ENCODE peak calls at places on chromosome 13, in four cellular contexts. O is GF-D8, H is thoracic aorta, T is HT1080. S is an unnamed sample.
A peak's percentile ranks its signal among the peaks of the same experiment; 100 is the strongest.

GRCh38 chr13:98796191-98796590 is 43.7 kb upstream of the SLC15A1 start:
- DNase-seq in O (no peak), H (no peak), T (no peak), S (no peak)

GRCh38 chr13:27170521-27171243 is 929 bp downstream of the USP12 start:
- DNase-seq in O (no peak), H (no peak), T (peak; percentile 49), S (no peak)

GRCh38 chr13:75458696-75459422 is 23.1 kb downstream of the TBC1D4 start:
- DNase-seq in O (no peak), H (no peak), T (no peak), S (peak; percentile 48)

GRCh38 chr13:32147193-32147592 is 115.6 kb downstream of the FRY start:
- DNase-seq in O (no peak), H (no peak), T (no peak), S (no peak)

GRCh38 chr13:109652536-109652935 is 133.8 kb downstream of the IRS2 start:
- DNase-seq in O (no peak), H (no peak), T (peak; percentile 64), S (peak; percentile 32)

GRCh38 chr13:74205313-74205690 is 71.1 kb upstream of the KLF12 start:
- DNase-seq in O (no peak), H (no peak), T (no peak), S (peak; percentile 45)

GRCh38 chr13:40318366-40318765 is 348.1 kb downstream of the FOXO1 start:
- DNase-seq in O (no peak), H (no peak), T (no peak), S (no peak)

GRCh38 chr13:64912141-64912540 is 2318.0 kb downstream of the PCDH9 start:
- DNase-seq in O (no peak), H (no peak), T (peak; percentile 81), S (peak; percentile 67)

GRCh38 chr13:75437582-75438318 is 44.2 kb downstream of the TBC1D4 start:
- DNase-seq in O (no peak), H (no peak), T (no peak), S (no peak)

GRCh38 chr13:77979721-77980377 is 61.2 kb upstream of the EDNRB start:
- DNase-seq in O (no peak), H (no peak), T (no peak), S (no peak)

GRCh38 chr13:71464673-71465072 is 402.3 kb downstream of the DACH1 start:
- DNase-seq in O (no peak), H (no peak), T (no peak), S (no peak)

GRCh38 chr13:34340534-34340933 is 522.6 kb downstream of the RFC3 start:
- DNase-seq in O (no peak), H (no peak), T (peak; percentile 97), S (peak; percentile 90)

GRCh38 chr13:60242231-60242630 is 78.5 kb upstream of the DIAPH3 start:
- DNase-seq in O (no peak), H (no peak), T (no peak), S (no peak)

GRCh38 chr13:111973186-111974064 is 93.5 kb upstream of the SOX1 start:
- DNase-seq in O (no peak), H (no peak), T (no peak), S (no peak)

GRCh38 chr13:102707465-102707864 is 12.6 kb upstream of the METTL21C start:
- DNase-seq in O (no peak), H (no peak), T (peak; percentile 87), S (peak; percentile 90)